ENCODE peak calls at places on chromosomes 12 and 14, in five cellular contexts. F is IMR-90, M is transverse colon, J is ovary, Q is mammary epithelial cell. C is an unnamed sample.

GRCh38 chr14:67532998-67533753 is at the start of gene PLEKHH1:
- DNase-seq in J (peak; percentile 41), M (peak; percentile 88), F (peak; percentile 57), Q (peak; percentile 72), C (peak; percentile 81)

GRCh38 chr14:67766035-67766680 is 50.2 kb downstream of the ZFYVE26 start:
- DNase-seq in Q (no peak), J (no peak), F (no peak), M (peak; percentile 14), C (peak; percentile 38)

GRCh38 chr14:54493293-54493692 is 4.5 kb upstream of the GMFB start:
- DNase-seq in M (peak; percentile 22), J (no peak), F (no peak), Q (no peak), C (no peak)

GRCh38 chr12:58927112-58927511 is 6.8 kb upstream of the LRIG3 start:
- DNase-seq in Q (no peak), J (no peak), F (no peak), M (no peak), C (no peak)

GRCh38 chr12:130070017-130070653 is 92.1 kb upstream of the FZD10 start:
- DNase-seq in M (no peak), J (peak; percentile 12), Q (no peak), F (no peak), C (no peak)

GRCh38 chr14:91985521-91986255 is 38.2 kb upstream of the FBLN5 start:
- DNase-seq in J (no peak), Q (no peak), M (no peak), F (peak; percentile 17), C (no peak)

GRCh38 chr12:60195483-60195882 is 599.7 kb downstream of the SLC16A7 start:
- DNase-seq in F (no peak), M (no peak), J (no peak), Q (no peak), C (no peak)

GRCh38 chr12:3054993-3055711 is 22.0 kb upstream of the TSPAN9 start:
- DNase-seq in M (no peak), F (no peak), Q (no peak), J (peak; percentile 61), C (no peak)

GRCh38 chr12:106074706-106075392 is 63.9 kb downstream of the NUAK1 start:
- DNase-seq in J (no peak), M (no peak), Q (no peak), F (peak; percentile 66), C (no peak)

GRCh38 chr14:55127491-55127951 is 1.5 kb upstream of the LGALS3 start:
- DNase-seq in Q (peak; percentile 88), J (no peak), F (peak; percentile 39), M (peak; percentile 63), C (no peak)

GRCh38 chr12:27595231-27595642 is 71.2 kb downstream of the PPFIBP1 start:
- DNase-seq in F (peak; percentile 89), Q (no peak), M (peak; percentile 10), J (peak; percentile 59), C (no peak)

GRCh38 chr12:94980577-94980976 is 22.9 kb downstream of the NDUFA12 start:
- DNase-seq in F (peak; percentile 42), M (no peak), Q (no peak), J (no peak), C (no peak)

GRCh38 chr12:130401703-130402102 is 64.0 kb downstream of the PIWIL1 start:
- DNase-seq in F (no peak), J (no peak), M (no peak), Q (no peak), C (no peak)

DNA sequence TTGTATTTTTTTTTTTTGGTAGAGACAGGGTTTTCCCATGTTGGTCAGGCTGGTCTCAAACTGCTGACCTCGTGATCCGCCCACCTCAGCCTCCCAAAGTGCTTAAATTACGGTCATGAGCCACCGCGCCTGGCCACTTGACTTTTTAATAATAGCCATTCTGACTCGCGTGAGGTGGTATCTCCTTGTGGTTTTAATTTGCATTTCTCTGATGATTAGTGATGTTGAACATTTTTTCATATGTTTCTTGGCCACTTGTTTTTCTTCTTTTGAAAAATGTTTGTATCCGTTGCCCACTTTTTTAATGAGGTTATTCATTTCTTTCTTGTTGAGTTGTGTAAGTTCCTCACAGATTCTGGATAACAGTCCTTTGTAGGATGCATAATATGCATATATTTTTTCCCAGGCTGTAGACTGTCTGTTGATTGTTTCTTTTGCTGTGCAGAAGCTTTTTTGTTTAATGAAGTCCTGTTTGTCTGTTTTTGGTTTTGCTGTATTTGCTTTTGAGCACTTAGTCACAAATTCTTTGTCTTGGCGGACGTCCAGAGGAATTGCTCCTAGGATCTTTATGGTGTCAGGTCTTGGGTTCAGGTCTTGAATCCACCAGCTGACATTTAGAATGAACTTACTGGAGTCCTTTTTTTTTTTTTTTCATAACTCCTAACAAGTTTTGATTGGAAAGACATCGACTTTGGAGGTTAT is 10.3 kb upstream of the PGAM5 start:
- DNase-seq in Q (no peak), J (no peak), M (no peak), F (peak; percentile 35), C (no peak)
- TF ChIP-seq CTCF in Q (no peak), J (no peak), M (no peak), F (no peak), C (no peak)

GRCh38 chr12:31876568-31877424 is 82.4 kb upstream of the RESF1 start:
- DNase-seq in Q (no peak), M (no peak), J (peak; percentile 18), F (no peak), C (peak; percentile 59)

GRCh38 chr12:31872831-31873604 is 86.2 kb upstream of the RESF1 start:
- DNase-seq in J (no peak), Q (no peak), M (no peak), F (no peak), C (no peak)

GRCh38 chr12:31877884-31878283 is 81.3 kb upstream of the RESF1 start:
- DNase-seq in Q (no peak), M (no peak), F (no peak), J (no peak), C (no peak)

GRCh38 chr12:31875609-31875964 is 83.6 kb upstream of the RESF1 start:
- DNase-seq in F (no peak), M (no peak), J (no peak), Q (no peak), C (no peak)

DNA sequence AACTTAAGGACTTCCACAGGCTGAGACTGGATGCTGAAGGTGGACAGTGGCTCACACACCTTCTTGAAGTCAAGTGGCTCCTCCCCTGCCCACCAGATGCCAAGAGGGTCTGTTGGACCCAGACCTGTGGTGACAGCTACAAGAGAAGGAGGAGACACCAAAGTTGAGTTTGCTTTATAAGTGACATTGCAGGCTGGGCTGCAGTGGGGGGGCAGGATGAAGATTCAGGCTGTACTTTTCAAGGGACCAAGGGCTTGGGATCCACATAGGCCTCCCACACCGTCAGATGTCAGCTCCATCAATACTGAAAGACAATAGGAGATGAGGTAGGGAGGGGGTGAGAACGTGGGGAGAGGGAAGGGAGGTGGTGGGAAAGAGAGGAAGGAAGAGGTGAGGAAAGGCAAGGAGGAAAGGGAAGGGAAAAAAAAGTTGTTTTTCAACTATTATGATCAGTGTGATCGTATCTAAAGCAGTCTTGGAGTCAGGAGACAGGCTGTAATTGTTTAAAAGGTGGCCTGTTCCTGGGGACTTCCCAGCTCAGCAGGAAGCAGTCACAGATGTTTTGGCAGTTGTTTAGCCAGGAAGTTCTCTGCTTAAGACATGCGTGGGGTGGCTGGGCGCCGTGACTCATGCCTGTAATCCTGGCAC is 84.1 kb upstream of the RESF1 start:
- DNase-seq in M (peak; percentile 40), Q (peak; percentile 83), F (peak; percentile 83), J (peak; percentile 37), C (peak; percentile 58)
- H3K4me1 ChIP-seq in M (no peaks in the 10 kb centered on the region), Q (peaks cover 3% of the 10 kb centered on the region), F (no peaks in the 10 kb centered on the region), J (peaks cover 16% of the 10 kb centered on the region), C (no peaks in the 10 kb centered on the region)

DNA sequence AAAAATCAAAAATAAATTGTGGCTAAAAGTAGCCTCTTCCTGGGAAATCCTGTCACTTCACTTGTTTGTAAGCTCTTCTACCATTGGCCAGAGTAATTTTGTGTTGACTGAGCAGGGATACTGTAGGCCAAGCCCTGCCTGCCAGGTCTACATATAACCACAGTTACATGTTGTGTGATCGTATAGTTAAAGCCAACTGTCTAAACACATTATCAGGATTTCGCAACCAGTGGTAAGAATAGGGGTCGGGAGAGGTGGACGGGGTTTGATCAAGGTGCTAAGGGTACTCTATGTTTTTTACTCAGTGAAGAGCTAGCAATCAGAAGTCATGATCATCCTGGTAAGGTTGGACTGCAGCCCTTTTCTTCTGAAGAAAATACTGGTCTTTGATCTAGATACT is 13.4 kb downstream of the ANKRD13A start:
- DNase-seq in M (no peak), Q (no peak), F (no peak), J (no peak), C (no peak)
- H3K27ac ChIP-seq in M (peak overlapping the region; percentile 59), Q (no peak overlapping the region), F (peak overlapping the region; percentile 4), J (no peak overlapping the region), C (peak overlapping the region; percentile 24)

GRCh38 chr12:25591132-25591531 is 38.0 kb upstream of the LMNTD1 start:
- DNase-seq in Q (no peak), F (no peak), J (no peak), M (no peak), C (no peak)
- TF ChIP-seq CTCF in Q (peak; percentile 8), F (no peak), J (no peak), M (no peak), C (no peak)

DNA sequence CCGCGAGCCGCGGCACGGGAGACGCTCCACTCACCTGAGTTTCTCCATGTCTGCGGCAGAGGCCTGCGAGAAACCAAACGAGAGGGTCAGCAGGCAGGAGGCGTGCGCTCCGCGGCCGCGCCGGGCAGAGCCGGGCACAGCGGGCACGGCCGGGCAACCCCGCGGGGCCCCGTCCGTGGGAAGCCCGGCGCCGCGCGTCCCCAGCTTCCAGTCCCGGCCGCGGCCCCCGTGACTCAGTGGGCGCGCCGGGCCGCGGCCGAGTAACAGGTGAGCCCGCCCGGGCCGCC is 19.4 kb downstream of the BEGAIN start:
- DNase-seq in Q (no peak), M (no peak), J (no peak), F (no peak), C (no peak)
- H3K4me1 ChIP-seq in Q (no peaks in the 10 kb centered on the region), M (peaks cover 19% of the 10 kb centered on the region), J (no peaks in the 10 kb centered on the region), F (peaks cover 3% of the 10 kb centered on the region), C (peaks cover 26% of the 10 kb centered on the region)

GRCh38 chr12:68863109-68863770 is 55.3 kb downstream of the MDM2 start:
- DNase-seq in F (no peak), J (no peak), M (no peak), Q (no peak), C (no peak)
- H3K27ac ChIP-seq in F (no peak overlapping the region), J (no peak overlapping the region), M (no peak overlapping the region), Q (no peak overlapping the region), C (no peak overlapping the region)

GRCh38 chr12:53048033-53048779 is 1.7 kb upstream of the TNS2 start:
- DNase-seq in F (no peak), Q (no peak), M (peak; percentile 63), J (peak; percentile 63), C (peak; percentile 72)
- TF ChIP-seq CTCF in F (peak; percentile 10), Q (no peak), M (peak; percentile 25), J (no peak), C (no peak)